ENCODE peak calls at places on chromosome 2, in six cellular contexts. W is BE2C, X is foreskin fibroblast, S is fibroblast of the aortic adventitia, T is endothelial cell of umbilical vein, Q is MCF 10A. I is an unnamed sample.

GRCh38 chr2:219689676-219690628 is 62.5 kb downstream of the SLC4A3 start:
- DNase-seq in X (peak; percentile 84), T (peak; percentile 62), W (peak; percentile 61), S (peak; percentile 88), Q (peak; percentile 78), I (no peak)

GRCh38 chr2:240759454-240759853 is 60.6 kb downstream of the KIF1A start:
- DNase-seq in Q (peak; percentile 25), T (no peak), W (no peak), X (no peak), S (no peak), I (no peak)

GRCh38 chr2:233448565-233448964 is 94.3 kb downstream of the DGKD start:
- DNase-seq in Q (no peak), S (no peak), T (no peak), W (no peak), X (no peak), I (no peak)

GRCh38 chr2:218886461-218886947 is 5.9 kb downstream of the WNT10A start:
- DNase-seq in S (no peak), Q (no peak), W (peak; percentile 72), T (no peak), X (no peak), I (no peak)

GRCh38 chr2:20065885-20066602 is 14.6 kb upstream of the LAPTM4A start:
- DNase-seq in S (peak; percentile 65), X (peak; percentile 84), Q (peak; percentile 99), W (peak; percentile 78), T (peak; percentile 35), I (no peak)

GRCh38 chr2:107633580-107634147 is 193.0 kb upstream of the RGPD4 start:
- DNase-seq in S (peak; percentile 83), Q (peak; percentile 88), X (peak; percentile 70), W (no peak), T (no peak), I (peak; percentile 70)

GRCh38 chr2:121360566-121361300 is 75.7 kb upstream of the TFCP2L1 start:
- DNase-seq in Q (peak; percentile 92), S (peak; percentile 94), X (peak; percentile 95), T (peak; percentile 78), W (no peak), I (no peak)

GRCh38 chr2:161412346-161412745 is 3.8 kb upstream of the TBR1 start:
- DNase-seq in W (no peak), S (peak; percentile 32), T (no peak), Q (no peak), X (no peak), I (peak; percentile 23)

GRCh38 chr2:206701952-206702630 is 16.1 kb downstream of the DYTN start:
- DNase-seq in Q (no peak), X (no peak), T (no peak), S (no peak), W (no peak), I (no peak)

GRCh38 chr2:10467401-10467800 is 19.3 kb upstream of the ODC1 start:
- DNase-seq in S (no peak), X (peak; percentile 16), W (peak; percentile 46), T (no peak), Q (no peak), I (no peak)

GRCh38 chr2:19357383-19358241 is 811 bp downstream of the OSR1 start:
- DNase-seq in Q (no peak), S (peak; percentile 59), X (peak; percentile 74), T (no peak), W (no peak), I (no peak)

GRCh38 chr2:100601661-100602060 is 38.9 kb downstream of the PDCL3 start:
- DNase-seq in W (no peak), Q (no peak), X (no peak), S (no peak), T (no peak), I (no peak)

GRCh38 chr2:218960196-218961165 is 1.0 kb downstream of the CDK5R2 start:
- DNase-seq in Q (no peak), T (no peak), X (no peak), S (no peak), W (peak; percentile 54), I (no peak)

GRCh38 chr2:46769809-46770208 is 145.8 kb downstream of the MCFD2 start:
- DNase-seq in S (no peak), X (no peak), Q (no peak), T (no peak), W (no peak), I (no peak)
- TF ChIP-seq CTCF in S (peak; percentile 36), X (peak; percentile 4), Q (peak; percentile 11), T (no peak), W (peak; percentile 21), I (no peak)

GRCh38 chr2:88307817-88308216 is 137.7 kb downstream of the THNSL2 start:
- DNase-seq in W (no peak), S (no peak), T (no peak), X (peak; percentile 3), Q (peak; percentile 52), I (no peak)
- TF ChIP-seq CTCF in W (peak; percentile 45), S (peak; percentile 22), T (peak; percentile 9), X (peak; percentile 21), Q (peak; percentile 33), I (peak; percentile 12)

GRCh38 chr2:138762515-138762914 is 17.7 kb downstream of the NXPH2 start:
- DNase-seq in X (no peak), Q (no peak), T (no peak), S (no peak), W (no peak), I (no peak)
- TF ChIP-seq CTCF in X (no peak), Q (no peak), T (no peak), S (no peak), W (no peak), I (no peak)

GRCh38 chr2:210399440-210400041 is 77.0 kb downstream of the LANCL1 start:
- DNase-seq in W (no peak), Q (peak; percentile 28), T (peak; percentile 21), S (peak; percentile 35), X (peak; percentile 8), I (no peak)
- TF ChIP-seq CTCF in W (peak; percentile 33), Q (peak; percentile 27), T (peak; percentile 21), S (peak; percentile 36), X (peak; percentile 27), I (no peak)

GRCh38 chr2:42905341-42906114 is 113.1 kb upstream of the HAAO start:
- DNase-seq in T (no peak), S (peak; percentile 62), W (peak; percentile 84), Q (no peak), X (peak; percentile 54), I (no peak)
- TF ChIP-seq CTCF in T (peak; percentile 23), S (peak; percentile 36), W (peak; percentile 71), Q (no peak), X (peak; percentile 18), I (peak; percentile 32)

GRCh38 chr2:75157435-75157834 is 41.9 kb downstream of the TACR1 start:
- DNase-seq in W (no peak), S (no peak), T (no peak), X (peak; percentile 8), Q (peak; percentile 9), I (no peak)
- TF ChIP-seq CTCF in W (no peak), S (peak; percentile 11), T (no peak), X (peak; percentile 41), Q (no peak), I (peak; percentile 6)